ENCODE peak calls at places on chromosome 1, in five cellular contexts. Y is AG09319, U is omental fat pad, O is H54, M is AG08395. P is an unnamed sample.

GRCh38 chr1:28789816-28790215 is 22.2 kb upstream of the OPRD1 start:
- DNase-seq in Y (no peak), U (no peak), O (no peak), M (no peak), P (no peak)

GRCh38 chr1:44294588-44295007 is 60.5 kb downstream of the ERI3 start:
- DNase-seq in Y (peak), U (no peak), O (no peak), M (peak), P (peak)

GRCh38 chr1:147781056-147781471 is 20.7 kb upstream of the GJA5 start:
- DNase-seq in Y (no peak), U (no peak), O (no peak), M (no peak), P (no peak)

GRCh38 chr1:203601717-203602309 is 24.8 kb upstream of the ATP2B4 start:
- DNase-seq in Y (no peak), U (no peak), O (no peak), M (no peak), P (no peak)

GRCh38 chr1:110412576-110412975 is 5.1 kb upstream of the LAMTOR5 start:
- DNase-seq in Y (peak), U (peak), O (peak), M (peak), P (peak)

GRCh38 chr1:181105134-181106021 is 16.9 kb downstream of the IER5 start:
- DNase-seq in Y (peak), U (peak), O (peak), M (peak), P (peak)

GRCh38 chr1:109269212-109269980 is 13.5 kb downstream of the PSRC1 start:
- DNase-seq in Y (no peak), U (no peak), O (no peak), M (no peak), P (no peak)

GRCh38 chr1:12003762-12004161 is 15.5 kb upstream of the MIIP start:
- DNase-seq in Y (no peak), U (no peak), O (no peak), M (no peak), P (no peak)

GRCh38 chr1:115266729-115267421 is 71.2 kb downstream of the NGF start:
- DNase-seq in Y (no peak), U (no peak), O (no peak), M (peak), P (no peak)

P was measured in GM04504.